ENCODE peak calls at places on chromosomes 13 and 19, in nine cellular contexts. P, O, N, G, U, Y, J, X and T are unnamed samples.

GRCh38 chr13:113874579-113875428 is 10.9 kb upstream of the GAS6 start:
- DNase-seq in X (no peak), O (no peak), U (no peak), N (no peak), P (no peak), G (no peak), J (no peak), Y (no peak), T (no peak)

GRCh38 chr13:22828081-22828480 is 352.7 kb upstream of the SGCG start:
- DNase-seq in Y (no peak), X (no peak), N (no peak), U (no peak), P (peak), G (no peak), O (no peak), J (no peak), T (no peak)

GRCh38 chr19:18141031-18141430 is 11.9 kb upstream of the PIK3R2 start:
- DNase-seq in X (no peak), N (no peak), U (no peak), J (no peak), O (no peak), Y (no peak), G (no peak), P (no peak), T (no peak)

GRCh38 chr13:45718992-45719391 is 16.9 kb downstream of the CBY2 start:
- DNase-seq in G (no peak), O (no peak), J (no peak), X (peak), P (peak), U (no peak), N (peak), Y (no peak), T (no peak)

GRCh38 chr13:39876258-39876657 is 220.8 kb downstream of the COG6 start:
- DNase-seq in U (no peak), G (no peak), N (peak), J (no peak), O (no peak), P (peak), Y (no peak), X (no peak), T (peak)

GRCh38 chr13:65504213-65504612 is 1725.9 kb downstream of the PCDH9 start:
- DNase-seq in G (no peak), N (no peak), P (no peak), J (no peak), U (no peak), O (no peak), X (no peak), Y (no peak), T (no peak)

GRCh38 chr13:73481877-73482445 is 423.2 kb downstream of the KLF5 start:
- DNase-seq in N (no peak), U (no peak), O (no peak), Y (no peak), G (no peak), X (no peak), J (no peak), P (no peak), T (no peak)

GRCh38 chr19:15437355-15438123 is 12.2 kb downstream of the WIZ start:
- DNase-seq in J (no peak), X (no peak), P (no peak), G (no peak), Y (no peak), N (no peak), U (no peak), O (no peak), T (no peak)

GRCh38 chr13:52809310-52809769 is 39.1 kb downstream of the PCDH8 start:
- DNase-seq in G (no peak), P (peak), N (peak), O (no peak), J (no peak), U (peak), Y (no peak), X (peak), T (peak)

GRCh38 chr19:8665468-8666213 is 33.0 kb downstream of the ACTL9 start:
- DNase-seq in U (no peak), G (no peak), J (no peak), O (no peak), Y (no peak), P (no peak), X (no peak), N (no peak), T (no peak)

GRCh38 chr13:43865892-43866291 is 13.6 kb downstream of the CCDC122 start:
- DNase-seq in U (no peak), O (no peak), G (no peak), J (no peak), Y (no peak), X (no peak), N (peak), P (peak), T (no peak)

GRCh38 chr13:35978607-35979316 is 152.4 kb downstream of the DCLK1 start:
- DNase-seq in X (peak), P (peak), Y (no peak), N (peak), G (no peak), O (no peak), U (peak), J (peak), T (peak)

DNA sequence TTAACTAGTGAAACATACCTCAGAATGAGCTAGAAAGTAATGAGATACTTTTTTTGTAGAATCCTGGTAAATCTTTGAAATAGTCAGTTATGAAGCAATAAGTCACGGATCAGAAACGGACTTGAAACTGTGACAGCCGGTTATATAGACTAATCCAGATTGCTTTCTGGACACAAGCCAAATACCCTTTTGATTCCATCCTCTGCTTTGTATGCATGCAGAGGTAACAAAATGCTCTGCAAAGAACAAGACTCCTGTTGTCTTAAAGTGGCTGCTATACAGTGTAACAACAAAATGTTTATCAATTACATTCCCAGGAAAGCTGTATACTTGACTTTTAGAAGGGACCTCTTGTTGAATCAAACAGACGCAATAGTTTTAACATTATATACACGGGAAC is 66.5 kb upstream of the STARD13 start:
- DNase-seq in J (no peak), O (no peak), P (no peak), X (no peak), U (no peak), Y (no peak), N (no peak), G (no peak), T (no peak)
- H3K27ac ChIP-seq in J (no peak), O (no peak), P (no peak), X (no peak), U (no peak), Y (no peak), N (no peak), G (no peak), T (no peak)

GRCh38 chr19:4425531-4425930 is 23.1 kb downstream of the CHAF1A start:
- DNase-seq in G (no peak), X (no peak), Y (no peak), J (no peak), P (no peak), N (peak), O (no peak), U (no peak), T (no peak)

GRCh38 chr19:4429266-4430200 is 27.1 kb downstream of the CHAF1A start:
- DNase-seq in N (no peak), Y (no peak), G (no peak), J (no peak), P (no peak), U (no peak), O (no peak), X (no peak), T (no peak)

GRCh38 chr19:4428326-4428975 is 26.0 kb downstream of the CHAF1A start:
- DNase-seq in N (no peak), G (no peak), O (no peak), P (no peak), Y (no peak), U (no peak), X (no peak), J (no peak), T (no peak)

DNA sequence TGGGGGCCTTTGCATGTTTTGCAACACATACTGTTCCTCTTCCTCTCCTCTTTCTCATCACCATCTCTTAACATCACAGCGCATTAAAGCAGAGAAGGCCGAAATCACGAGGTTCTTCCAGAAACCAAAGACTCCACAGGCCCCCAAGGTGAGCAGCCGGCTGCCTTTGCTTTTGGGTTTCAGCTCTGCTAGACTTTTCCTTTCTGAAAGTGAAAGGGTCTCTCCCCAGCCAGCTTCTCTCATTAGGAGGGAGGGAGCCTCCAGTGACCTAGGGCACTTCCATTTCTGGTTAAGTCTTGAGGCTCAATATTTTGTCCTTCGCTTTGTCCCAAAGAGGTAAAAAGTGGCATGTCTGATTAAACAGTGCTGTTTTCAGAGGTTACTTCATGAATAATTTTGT is 21.3 kb downstream of the CHAF1A start:
- DNase-seq in J (no peak), G (no peak), Y (no peak), O (no peak), P (no peak), X (no peak), U (no peak), N (no peak), T (no peak)
- H3K27ac ChIP-seq in J (no peak), G (no peak), Y (no peak), O (no peak), P (no peak), X (no peak), U (no peak), N (no peak), T (peak)

GRCh38 chr19:52535831-52536800 is 8.6 kb downstream of the ZNF808 start:
- DNase-seq in J (peak), O (peak), U (peak), X (peak), N (peak), P (no peak), Y (peak), G (peak), T (peak)
- H3K27ac ChIP-seq in J (peak), O (peak), U (no peak), X (no peak), N (peak), P (no peak), Y (peak), G (peak), T (peak)

DNA sequence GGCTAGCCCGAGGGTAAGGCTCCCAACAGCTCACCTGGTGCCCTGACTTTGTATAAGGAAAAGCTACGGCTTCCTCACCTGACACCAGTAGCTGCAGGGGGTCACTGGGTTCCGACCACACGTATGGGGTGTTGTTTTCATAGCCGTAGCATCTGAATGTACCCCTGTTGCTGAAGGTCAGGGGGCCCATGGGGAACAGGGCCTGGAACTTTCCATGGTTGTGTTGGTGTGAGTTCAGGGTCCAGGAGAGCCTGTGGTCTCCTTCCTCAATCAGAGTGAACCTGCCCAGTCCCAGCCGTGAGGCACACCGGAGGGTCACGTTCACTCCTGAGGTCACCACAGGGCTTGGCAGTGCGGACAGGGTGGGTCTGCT is 1.1 kb downstream of the LILRA4 start:
- DNase-seq in X (no peak), N (no peak), U (no peak), Y (no peak), O (no peak), G (no peak), P (no peak), J (no peak), T (no peak)
- H3K27ac ChIP-seq in X (no peak), N (no peak), U (no peak), Y (no peak), O (no peak), G (no peak), P (no peak), J (no peak), T (no peak)

DNA sequence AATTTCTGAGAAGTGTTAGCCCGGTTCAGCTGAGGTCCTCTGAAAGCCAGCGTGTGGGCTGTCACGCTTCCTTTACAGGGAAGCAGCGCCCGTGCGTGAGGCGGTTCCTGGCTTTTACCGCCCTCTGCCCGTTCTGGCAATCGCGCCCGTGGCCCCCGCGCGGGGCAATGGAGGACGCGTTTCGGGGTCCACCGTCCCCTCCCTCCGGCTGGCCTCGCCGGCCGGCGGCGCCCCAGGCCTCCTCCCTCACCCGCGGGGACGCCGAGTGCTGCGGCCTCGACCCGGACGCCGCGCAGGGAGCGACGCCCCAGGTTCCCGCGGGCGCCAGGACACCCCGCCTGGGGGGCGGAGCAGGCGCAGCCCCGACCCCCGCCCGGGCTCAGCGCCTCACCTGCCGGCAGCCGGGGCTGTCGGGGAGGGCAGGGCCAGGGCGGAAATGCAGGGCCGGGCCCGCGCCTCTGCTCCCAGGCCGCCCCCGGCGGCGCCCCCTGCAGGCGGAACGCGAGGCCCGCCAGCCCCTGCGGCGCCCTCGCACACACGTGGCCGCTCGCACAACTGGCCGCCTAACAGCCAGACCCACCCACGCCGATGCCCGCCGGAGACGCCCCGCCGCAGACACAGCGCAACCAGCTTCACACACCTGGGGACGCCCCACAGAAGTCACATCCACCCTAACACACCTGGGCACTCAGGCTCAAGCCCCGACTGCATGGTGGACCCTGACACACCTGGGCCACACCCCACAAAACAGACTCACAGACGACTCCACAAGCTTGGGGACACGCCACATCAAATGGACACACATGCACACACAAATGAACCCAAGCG is at the start of gene GGACT:
- DNase-seq in G (no peak), Y (peak), J (peak), O (peak), U (peak), N (peak), X (peak), P (peak), T (peak)
- H3K27ac ChIP-seq in G (peak), Y (no peak), J (peak), O (peak), U (peak), N (no peak), X (no peak), P (no peak), T (peak)